ENCODE peak calls at places on chromosomes 3 and 15, in seven cellular contexts. W, T, D, J, C, E and K are unnamed samples.

GRCh38 chr3:141940204-141940776 is 63.8 kb downstream of the ATP1B3 start:
- DNase-seq in D (peak), E (peak), J (peak), W (peak), C (no peak), T (no peak), K (peak)

GRCh38 chr3:71109241-71109976 is 474.1 kb downstream of the FOXP1 start:
- DNase-seq in C (no peak), E (peak), D (no peak), J (no peak), W (peak), T (no peak), K (peak)

GRCh38 chr3:167662919-167663400 is 9.2 kb upstream of the WDR49 start:
- DNase-seq in D (no peak), W (no peak), J (no peak), T (no peak), C (no peak), E (no peak), K (peak)

GRCh38 chr3:48141225-48142137 is 46.7 kb downstream of the CDC25A start:
- DNase-seq in E (no peak), D (no peak), C (no peak), J (no peak), W (no peak), T (no peak), K (no peak)

GRCh38 chr3:128275316-128276150 is 122.3 kb downstream of the EEFSEC start:
- DNase-seq in W (peak), E (no peak), D (no peak), J (peak), T (no peak), C (no peak), K (peak)

GRCh38 chr3:184022323-184022722 is 4.6 kb upstream of the ABCC5 start:
- DNase-seq in E (no peak), J (no peak), W (no peak), D (no peak), C (no peak), T (no peak), K (no peak)

GRCh38 chr3:127448161-127448561 is 142.4 kb downstream of the TPRA1 start:
- DNase-seq in W (no peak), E (no peak), D (peak), C (no peak), T (no peak), J (peak), K (no peak)

GRCh38 chr15:60390931-60391501 is 6.8 kb downstream of the ANXA2 start:
- DNase-seq in J (peak), C (peak), E (peak), W (peak), D (peak), T (no peak), K (peak)

GRCh38 chr3:14256561-14257342 is 78.1 kb downstream of the LSM3 start:
- DNase-seq in T (no peak), C (peak), E (no peak), J (peak), W (no peak), D (no peak), K (no peak)

GRCh38 chr3:60276615-60277014 is 974.6 kb downstream of the FHIT start:
- DNase-seq in T (no peak), W (no peak), C (no peak), J (no peak), E (no peak), D (no peak), K (no peak)

GRCh38 chr3:60269829-60270266 is 981.4 kb downstream of the FHIT start:
- DNase-seq in J (no peak), E (no peak), D (no peak), W (no peak), C (no peak), T (no peak), K (no peak)

GRCh38 chr3:60274646-60275045 is 976.6 kb downstream of the FHIT start:
- DNase-seq in J (no peak), E (no peak), D (no peak), T (no peak), C (no peak), W (no peak), K (no peak)

GRCh38 chr3:60277376-60277800 is 973.9 kb downstream of the FHIT start:
- DNase-seq in E (no peak), T (no peak), J (peak), D (peak), C (no peak), W (no peak), K (no peak)

GRCh38 chr3:60274098-60274497 is 977.2 kb downstream of the FHIT start:
- DNase-seq in W (no peak), E (no peak), D (no peak), C (no peak), T (no peak), J (no peak), K (no peak)
- H3K9ac ChIP-seq in W (no peak), E (no peak), D (no peak), C (no peak), T (no peak), J (no peak), K (no peak)

DNA sequence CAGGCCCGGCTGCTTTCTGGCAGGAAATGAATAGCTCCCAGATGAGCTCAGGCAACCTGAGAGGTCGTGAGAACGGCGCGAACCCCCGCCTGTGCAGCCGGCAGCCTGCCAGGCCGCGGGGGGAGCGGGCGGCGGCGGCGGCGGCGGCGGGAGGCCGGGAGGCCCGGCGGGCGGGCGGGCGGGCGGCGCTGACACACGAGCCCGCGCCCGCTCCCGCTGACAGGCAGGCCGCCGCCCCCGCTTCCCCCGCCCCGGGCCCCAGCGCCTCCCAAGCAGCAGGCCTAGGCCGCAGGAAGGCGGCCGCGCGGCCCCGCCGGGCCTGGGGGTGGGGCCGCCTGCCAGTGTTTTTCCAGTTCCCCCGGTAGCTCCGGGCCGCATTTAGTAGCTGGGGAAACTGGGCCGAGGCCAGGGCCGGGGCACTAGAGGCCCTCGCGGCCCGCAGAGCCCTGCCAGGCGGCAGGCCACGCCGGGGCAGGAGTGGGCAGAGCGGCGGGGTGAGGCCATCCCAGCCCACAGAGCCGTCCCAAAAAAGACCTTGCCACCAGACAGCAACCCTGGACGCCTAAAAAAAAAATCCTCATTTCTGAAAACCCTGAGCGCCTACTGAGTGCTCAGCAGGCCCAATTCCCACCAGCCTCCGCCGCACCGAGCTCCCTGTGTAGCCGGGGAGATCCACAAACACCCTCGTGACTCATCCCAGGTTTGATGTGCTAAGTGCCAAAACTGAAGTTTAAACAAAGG is 5.6 kb downstream of the HES1 start:
- DNase-seq in J (peak), D (peak), T (no peak), W (peak), C (peak), E (peak), K (peak)
- H3K23ac ChIP-seq in J (no peak), D (no peak), T (no peak), W (peak), C (peak), E (no peak), K (no peak)

GRCh38 chr3:52037291-52037690 is 19.1 kb downstream of the DUSP7 start:
- DNase-seq in T (no peak), W (no peak), D (no peak), C (no peak), E (no peak), J (no peak), K (no peak)
- H3K9ac ChIP-seq in T (no peak), W (no peak), D (no peak), C (no peak), E (no peak), J (no peak), K (no peak)

GRCh38 chr15:88574062-88574461 is 27.6 kb upstream of the DET1 start:
- DNase-seq in J (no peak), T (no peak), W (no peak), C (no peak), D (no peak), E (no peak), K (no peak)
- H3K23ac ChIP-seq in J (no peak), T (no peak), W (no peak), C (no peak), D (no peak), E (no peak), K (no peak)